ENCODE peak calls at places on chromosomes 3 and 15, in nine cellular contexts. K, B, S, L, Z, A, E, U and H are unnamed samples.

GRCh38 chr15:31499953-31500808 is 173.5 kb downstream of the KLF13 start:
- DNase-seq in Z (no peak), S (no peak), A (no peak), B (peak), K (no peak), U (no peak), L (no peak), E (no peak), H (no peak)

GRCh38 chr3:4846529-4846928 is 132.7 kb upstream of the BHLHE40 start:
- DNase-seq in A (no peak), L (no peak), S (no peak), Z (no peak), U (no peak), K (no peak), B (no peak), E (no peak), H (no peak)

GRCh38 chr3:145915787-145916186 is 245.2 kb downstream of the PLOD2 start:
- DNase-seq in K (no peak), L (no peak), S (peak), U (no peak), A (no peak), B (no peak), E (no peak), Z (no peak), H (no peak)

GRCh38 chr3:117526485-117527079 is 817.0 kb downstream of the TUSC7 start:
- DNase-seq in Z (no peak), A (peak), L (no peak), E (peak), K (no peak), S (peak), U (peak), B (no peak), H (peak)

GRCh38 chr3:141255864-141256263 is 24.2 kb downstream of the PXYLP1 start:
- DNase-seq in L (no peak), U (no peak), K (no peak), B (no peak), S (peak), Z (no peak), A (no peak), E (no peak), H (no peak)

GRCh38 chr3:64108281-64108680 is 85.0 kb upstream of the PSMD6 start:
- DNase-seq in Z (no peak), E (no peak), U (no peak), L (no peak), K (no peak), A (no peak), S (no peak), B (no peak), H (no peak)

GRCh38 chr15:52559583-52559982 is 9.2 kb downstream of the ARPP19 start:
- DNase-seq in U (no peak), A (no peak), K (no peak), E (no peak), B (no peak), Z (no peak), L (no peak), S (no peak), H (no peak)

GRCh38 chr15:67067930-67068542 is 2.6 kb downstream of the SMAD3 start:
- DNase-seq in U (no peak), S (no peak), B (no peak), L (no peak), Z (no peak), E (no peak), A (no peak), K (no peak), H (no peak)

DNA sequence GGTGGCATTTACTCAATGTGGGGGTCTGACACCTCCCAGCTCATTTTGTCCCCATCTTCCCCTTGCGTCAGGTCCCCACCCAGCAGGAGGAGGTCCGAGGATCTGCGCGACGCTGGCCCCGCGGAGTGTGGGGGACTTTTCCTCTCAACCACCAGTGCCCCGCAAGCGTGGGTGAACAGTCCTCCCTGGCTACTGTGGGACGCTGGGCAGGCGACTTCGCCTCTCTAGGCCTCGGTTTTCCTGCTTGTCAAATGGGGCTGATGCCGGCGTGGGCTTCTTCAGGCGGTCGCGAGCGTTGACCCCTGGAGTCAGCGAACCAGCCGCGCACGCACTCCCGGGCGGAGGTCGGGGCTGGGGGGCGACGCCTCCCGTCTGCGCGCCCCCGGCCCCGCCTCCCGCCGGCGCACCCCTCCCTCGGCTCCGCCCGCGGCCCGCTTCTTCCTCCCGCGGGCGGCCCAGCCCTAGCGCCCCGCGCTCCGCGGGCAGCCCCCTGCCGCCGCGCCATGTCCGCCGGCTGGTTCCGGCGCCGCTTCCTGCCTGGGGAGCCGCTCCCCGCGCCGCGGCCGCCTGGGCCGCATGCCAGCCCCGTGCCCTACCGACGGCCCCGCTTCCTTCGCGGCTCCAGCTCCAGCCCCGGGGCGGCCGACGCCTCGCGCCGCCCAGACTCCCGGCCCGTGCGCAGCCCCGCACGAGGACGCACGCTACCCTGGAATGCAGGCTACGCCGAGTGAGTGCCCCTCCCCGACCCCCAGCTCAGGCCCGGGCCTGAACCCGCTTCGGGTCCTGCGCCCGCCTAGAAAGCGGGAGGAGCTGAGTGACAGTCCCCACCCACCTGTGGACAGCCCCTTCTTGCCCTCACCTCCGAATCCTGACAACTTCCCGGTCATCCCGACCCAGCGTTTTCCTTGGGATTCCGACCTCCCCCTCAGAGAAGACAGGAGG is at the start of gene PPM1M:
- DNase-seq in S (peak), L (no peak), K (peak), E (peak), A (peak), Z (peak), U (no peak), B (no peak), H (no peak)
- TF ChIP-seq POLR2AphosphoS5 in S (no peak), L (no peak), K (peak), E (no peak), A (no peak), Z (peak), U (no peak), B (peak), H (no peak)

GRCh38 chr3:72346526-72346926 is 501.7 kb downstream of the SHQ1 start:
- DNase-seq in Z (peak), S (no peak), L (no peak), E (no peak), A (no peak), U (no peak), K (peak), B (no peak), H (peak)

GRCh38 chr3:72345980-72346379 is 502.3 kb downstream of the SHQ1 start:
- DNase-seq in Z (no peak), A (no peak), L (no peak), K (peak), B (no peak), S (peak), E (no peak), U (no peak), H (no peak)

GRCh38 chr3:72343078-72343477 is 505.2 kb downstream of the SHQ1 start:
- DNase-seq in Z (no peak), S (no peak), B (no peak), A (no peak), K (peak), E (no peak), U (no peak), L (no peak), H (no peak)

GRCh38 chr3:72344256-72345046 is 503.8 kb downstream of the SHQ1 start:
- DNase-seq in L (no peak), S (no peak), A (no peak), K (peak), B (no peak), E (no peak), U (no peak), Z (no peak), H (no peak)

DNA sequence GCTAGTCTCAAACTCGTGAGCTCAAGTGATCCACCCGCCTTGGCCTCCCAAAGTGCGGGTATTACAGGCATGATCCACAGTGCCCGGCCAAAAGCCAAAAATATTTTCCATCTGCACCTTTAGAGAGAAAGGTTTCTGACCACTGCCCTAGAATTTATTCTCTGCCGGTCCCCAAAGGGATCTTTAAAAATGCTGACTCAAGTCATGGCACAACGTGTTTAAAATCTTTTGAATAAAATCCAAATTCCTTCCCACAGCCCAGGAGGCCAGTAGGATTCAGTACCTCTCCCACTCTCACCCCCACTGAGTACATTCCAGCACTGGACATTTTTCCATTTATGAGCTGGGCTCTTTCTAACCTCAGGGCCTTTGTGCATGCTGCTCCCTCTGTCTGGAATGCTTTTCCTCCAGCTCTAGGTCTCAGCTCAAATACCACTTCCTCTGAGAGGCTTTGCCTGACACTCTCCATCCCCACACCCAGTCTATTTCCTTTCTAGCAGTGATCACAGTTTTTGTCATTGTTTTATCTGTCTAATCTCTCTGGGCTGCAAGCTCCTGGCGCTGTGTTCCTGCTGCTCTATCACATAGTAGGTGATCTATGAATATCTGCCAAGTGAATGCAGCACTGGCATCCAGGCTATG is 502.9 kb downstream of the SHQ1 start:
- DNase-seq in K (peak), E (no peak), U (no peak), A (no peak), B (no peak), S (no peak), Z (no peak), L (no peak), H (no peak)
- H3K4me3 ChIP-seq in K (no peak), E (no peak), U (no peak), A (no peak), B (no peak), S (no peak), Z (no peak), L (no peak), H (no peak)

DNA sequence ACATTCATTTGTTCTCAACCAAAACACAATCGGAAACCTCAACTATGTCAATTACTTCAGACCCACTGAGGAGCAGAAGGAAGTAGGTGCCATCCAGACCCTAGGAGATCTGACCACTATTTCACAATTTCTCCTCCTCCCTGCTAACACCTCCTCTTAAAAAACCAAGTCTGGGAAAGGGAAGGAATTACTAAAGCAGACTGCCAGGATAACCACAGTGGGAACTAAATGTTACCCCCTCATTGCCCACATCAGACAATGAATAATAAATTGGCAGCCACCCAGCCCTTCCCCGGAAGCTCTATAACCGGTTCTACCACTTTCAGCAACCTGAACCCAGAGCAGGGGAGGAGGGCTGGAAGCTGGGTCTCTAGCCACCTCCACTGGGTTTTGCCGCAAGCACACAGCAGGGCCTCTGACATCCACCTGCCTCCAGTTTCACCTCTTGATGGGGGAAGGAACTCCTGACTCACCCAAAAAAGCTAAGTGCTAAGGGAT is 17.6 kb downstream of the C15orf62 start:
- DNase-seq in U (no peak), B (no peak), A (peak), S (peak), Z (peak), L (peak), K (no peak), E (peak), H (peak)
- TF ChIP-seq POLR2AphosphoS5 in U (no peak), B (no peak), A (no peak), S (peak), Z (no peak), L (peak), K (no peak), E (peak), H (peak)

DNA sequence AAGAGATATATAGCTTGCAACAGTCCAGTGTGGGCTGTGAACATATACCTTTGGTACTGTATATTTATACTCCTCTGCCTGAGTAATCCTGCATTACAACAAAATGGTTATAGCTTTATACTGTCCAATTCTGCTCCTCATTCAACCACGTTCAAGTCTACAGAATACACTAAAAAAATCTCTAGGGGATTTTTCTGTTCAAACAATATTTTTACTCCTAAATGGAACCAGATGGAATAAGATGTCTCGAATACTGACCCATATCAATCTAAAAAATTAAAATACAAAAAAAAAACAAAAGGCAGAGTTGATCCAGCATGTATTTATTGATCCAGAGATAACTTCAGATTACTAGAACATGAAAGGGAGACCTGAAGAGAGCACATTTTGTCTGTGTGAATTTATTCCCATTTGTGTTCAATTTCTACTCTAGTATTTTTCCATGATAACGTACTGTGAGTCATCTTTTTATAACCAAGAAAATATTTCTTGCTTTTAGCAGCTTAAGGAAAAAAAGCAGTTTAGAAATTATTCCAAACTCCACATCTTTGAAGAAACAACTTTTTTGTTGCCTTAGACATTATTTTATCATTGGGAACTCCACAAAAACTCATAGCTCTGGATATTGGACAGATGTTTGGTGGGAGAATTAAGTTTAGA is 910.7 kb downstream of the TBL1XR1 start:
- DNase-seq in S (no peak), B (no peak), K (no peak), L (no peak), E (no peak), U (no peak), Z (no peak), A (no peak), H (no peak)
- H3K4me3 ChIP-seq in S (no peak), B (no peak), K (no peak), L (no peak), E (no peak), U (no peak), Z (no peak), A (no peak), H (no peak)